ENCODE peak calls at places on chromosomes 1 and 21, in four cellular contexts. One of them, this sample, is unnamed.

GRCh38 chr1:182962554-182963115 is 9.7 kb upstream of the SHCBP1L start:
- DNase-seq in mucosa of descending colon: peak; percentile 81
- DNase-seq in psoas muscle: peak; percentile 88
- DNase-seq in mammary epithelial cell: peak; percentile 88
- DNase-seq in this sample: peak; percentile 60

GRCh38 chr1:92317836-92318493 is 19.1 kb downstream of the RPAP2 start:
- DNase-seq in mammary epithelial cell: no peak
- DNase-seq in psoas muscle: no peak
- DNase-seq in mucosa of descending colon: no peak
- DNase-seq in this sample: no peak

GRCh38 chr21:44927587-44928461 is 7.1 kb upstream of the ITGB2 start:
- DNase-seq in mammary epithelial cell: peak; percentile 89
- DNase-seq in psoas muscle: peak; percentile 61
- DNase-seq in mucosa of descending colon: peak; percentile 45
- DNase-seq in this sample: peak; percentile 82

GRCh38 chr1:9326596-9326995 is 33.9 kb downstream of the SPSB1 start:
- DNase-seq in psoas muscle: no peak
- DNase-seq in mucosa of descending colon: no peak
- DNase-seq in mammary epithelial cell: no peak
- DNase-seq in this sample: no peak

GRCh38 chr1:33455537-33456301 is 16.7 kb upstream of the ZSCAN20 start:
- DNase-seq in psoas muscle: peak; percentile 67
- DNase-seq in mammary epithelial cell: peak; percentile 74
- DNase-seq in mucosa of descending colon: peak; percentile 51
- DNase-seq in this sample: peak; percentile 76

GRCh38 chr1:208047476-208047934 is 136.6 kb upstream of the CD34 start:
- DNase-seq in psoas muscle: peak; percentile 89
- DNase-seq in mucosa of descending colon: peak; percentile 22
- DNase-seq in mammary epithelial cell: peak; percentile 37
- DNase-seq in this sample: peak; percentile 28

GRCh38 chr1:113392541-113392940 is 2.2 kb downstream of the MAGI3 start:
- DNase-seq in mucosa of descending colon: no peak
- DNase-seq in psoas muscle: no peak
- DNase-seq in mammary epithelial cell: no peak
- DNase-seq in this sample: no peak

GRCh38 chr1:16019580-16020277 is 1.9 kb upstream of the HSPB7 start:
- DNase-seq in mammary epithelial cell: no peak
- DNase-seq in mucosa of descending colon: no peak
- DNase-seq in psoas muscle: peak; percentile 95
- DNase-seq in this sample: no peak

GRCh38 chr1:87226341-87226760 is 102.3 kb upstream of the LMO4 start:
- DNase-seq in psoas muscle: peak; percentile 85
- DNase-seq in mucosa of descending colon: peak; percentile 59
- DNase-seq in mammary epithelial cell: peak; percentile 99
- DNase-seq in this sample: no peak

GRCh38 chr1:7550261-7550850 is 220.7 kb upstream of the VAMP3 start:
- DNase-seq in mucosa of descending colon: peak; percentile 64
- DNase-seq in mammary epithelial cell: no peak
- DNase-seq in psoas muscle: peak; percentile 32
- DNase-seq in this sample: no peak

GRCh38 chr21:42299324-42300044 is 15.7 kb downstream of the TFF3 start:
- DNase-seq in mammary epithelial cell: peak; percentile 43
- DNase-seq in mucosa of descending colon: no peak
- DNase-seq in psoas muscle: peak; percentile 72
- DNase-seq in this sample: no peak

GRCh38 chr1:116569776-116570357 is 959 bp downstream of the CD58 start:
- DNase-seq in psoas muscle: peak; percentile 64
- DNase-seq in mammary epithelial cell: no peak
- DNase-seq in mucosa of descending colon: peak; percentile 87
- DNase-seq in this sample: no peak

GRCh38 chr1:183327429-183328290 is 90.5 kb downstream of the NMNAT2 start:
- DNase-seq in mucosa of descending colon: no peak
- DNase-seq in mammary epithelial cell: no peak
- DNase-seq in psoas muscle: peak; percentile 68
- DNase-seq in this sample: no peak

GRCh38 chr1:199272690-199273089 is 633.9 kb downstream of the PTPRC start:
- DNase-seq in mucosa of descending colon: no peak
- DNase-seq in mammary epithelial cell: peak; percentile 90
- DNase-seq in psoas muscle: peak; percentile 54
- DNase-seq in this sample: no peak

GRCh38 chr1:178310685-178311105 is 186.1 kb downstream of the CLEC20A start:
- DNase-seq in mammary epithelial cell: peak; percentile 74
- DNase-seq in psoas muscle: no peak
- DNase-seq in mucosa of descending colon: peak; percentile 14
- DNase-seq in this sample: peak; percentile 38

GRCh38 chr1:225777058-225777582 is 506 bp upstream of the SRP9 start:
- DNase-seq in mucosa of descending colon: peak; percentile 44
- DNase-seq in psoas muscle: no peak
- DNase-seq in mammary epithelial cell: no peak
- DNase-seq in this sample: no peak

GRCh38 chr1:234889643-234890042 is 239.0 kb downstream of the TOMM20 start:
- DNase-seq in mucosa of descending colon: no peak
- DNase-seq in mammary epithelial cell: no peak
- DNase-seq in psoas muscle: no peak
- DNase-seq in this sample: no peak

This sample was measured in putamen.